ENCODE peak calls at places on chromosome 19, in ten cellular contexts. F is HTR-8/SVneo; W is activated naive CD8-positive, alpha-beta T cell treated with anti-CD3 and anti-CD28 coated beads, Interleukin-2, amount 50 U/mL, for 24 hours; C is T follicular helper cell; Z is germinal center; K is fibroblast of lung; R is CD8-positive, alpha-beta memory T cell; E is effector memory CD4-positive, alpha-beta T cell; N is AG10803; L is hypothalamus. M is an unnamed sample.

GRCh38 chr19:9144920-9145319 is 4.7 kb downstream of the ZNF317 start:
- DNase-seq in F (no peak), W (no peak), C (no peak), Z (no peak), K (peak; percentile 11), R (no peak), E (no peak), N (peak; percentile 1), L (no peak), M (no peak)

GRCh38 chr19:16828990-16829821 is at the start of gene SIN3B:
- DNase-seq in F (peak; percentile 93), W (peak; percentile 91), C (peak; percentile 84), Z (peak; percentile 96), K (peak; percentile 89), R (peak; percentile 86), E (peak; percentile 81), N (peak; percentile 86), L (peak; percentile 86), M (peak; percentile 80)

GRCh38 chr19:48750771-48751504 is 1.5 kb downstream of the FUT1 start:
- DNase-seq in F (no peak), W (no peak), C (no peak), Z (no peak), K (no peak), R (no peak), E (no peak), N (no peak), L (no peak), M (no peak)

GRCh38 chr19:55913643-55914268 is 18.4 kb downstream of the NLRP13 start:
- DNase-seq in F (peak; percentile 17), W (no peak), C (no peak), Z (peak; percentile 52), K (no peak), R (no peak), E (no peak), N (no peak), L (no peak), M (no peak)

GRCh38 chr19:4969772-4970531 is 1.0 kb downstream of the KDM4B start:
- DNase-seq in F (no peak), W (peak; percentile 23), C (no peak), Z (peak; percentile 57), K (peak; percentile 34), R (no peak), E (no peak), N (peak; percentile 24), L (peak; percentile 6), M (no peak)

GRCh38 chr19:4597975-4598671 is 38.6 kb upstream of the SEMA6B start:
- DNase-seq in F (peak; percentile 69), W (peak; percentile 59), C (peak; percentile 23), Z (peak; percentile 79), K (no peak), R (peak; percentile 20), E (no peak), N (no peak), L (no peak), M (no peak)

GRCh38 chr19:40803857-40804782 is 5.1 kb downstream of the EGLN2 start:
- DNase-seq in F (no peak), W (peak; percentile 53), C (peak; percentile 48), Z (peak; percentile 71), K (no peak), R (peak; percentile 82), E (peak; percentile 66), N (no peak), L (no peak), M (peak; percentile 52)

GRCh38 chr19:2841858-2842574 is 741 bp downstream of the ZNF555 start:
- DNase-seq in F (no peak), W (no peak), C (no peak), Z (peak; percentile 32), K (no peak), R (no peak), E (no peak), N (no peak), L (no peak), M (no peak)

GRCh38 chr19:934865-935422 is 9.1 kb downstream of the ARID3A start:
- DNase-seq in F (no peak), W (no peak), C (no peak), Z (no peak), K (peak; percentile 82), R (no peak), E (no peak), N (peak; percentile 76), L (peak; percentile 44), M (no peak)

GRCh38 chr19:32692727-32693061 is 1.1 kb downstream of the NUDT19 start:
- DNase-seq in F (no peak), W (no peak), C (no peak), Z (no peak), K (no peak), R (peak; percentile 16), E (no peak), N (no peak), L (no peak), M (no peak)

GRCh38 chr19:48190288-48191284 is 20.1 kb downstream of the ZSWIM9 start:
- DNase-seq in F (no peak), W (peak; percentile 45), C (peak; percentile 67), Z (peak; percentile 67), K (peak; percentile 56), R (peak; percentile 37), E (peak; percentile 63), N (no peak), L (no peak), M (peak; percentile 63)

GRCh38 chr19:7699422-7700127 is 2.4 kb downstream of the FCER2 start:
- DNase-seq in F (no peak), W (peak; percentile 72), C (no peak), Z (no peak), K (no peak), R (no peak), E (no peak), N (no peak), L (no peak), M (no peak)

GRCh38 chr19:50046649-50047503 is 21.1 kb downstream of the ZNF473 start:
- DNase-seq in F (no peak), W (peak; percentile 65), C (peak; percentile 55), Z (peak; percentile 36), K (peak; percentile 30), R (peak; percentile 31), E (peak; percentile 29), N (peak; percentile 51), L (peak; percentile 68), M (peak; percentile 50)

GRCh38 chr19:39238209-39238608 is 6.6 kb downstream of the IFNL3 start:
- DNase-seq in F (no peak), W (no peak), C (no peak), Z (no peak), K (no peak), R (no peak), E (no peak), N (no peak), L (no peak), M (no peak)